ENCODE peak calls at places on chromosomes 7 and 10, in six cellular contexts. G is SK-MEL-5, E is AG10803, X is hepatocyte, W is cardiac fibroblast, U is PC-9. J is an unnamed sample.

GRCh38 chr7:91651986-91652385 is 228.5 kb downstream of the MTERF1 start:
- DNase-seq in W (no peak), G (no peak), X (no peak), U (no peak), E (no peak), J (no peak)

GRCh38 chr10:71252195-71252594 is 39.8 kb downstream of the UNC5B start:
- DNase-seq in U (peak; percentile 79), E (no peak), W (no peak), X (peak; percentile 66), G (no peak), J (no peak)

GRCh38 chr10:63977329-63977923 is 456.2 kb downstream of the REEP3 start:
- DNase-seq in W (peak; percentile 57), G (peak; percentile 74), E (peak; percentile 34), X (peak; percentile 60), U (no peak), J (no peak)

GRCh38 chr7:20783716-20784310 is 2.9 kb downstream of the SP8 start:
- DNase-seq in X (peak; percentile 66), E (peak; percentile 11), W (no peak), U (no peak), G (no peak), J (no peak)

GRCh38 chr10:102660891-102661613 is 16.8 kb downstream of the TRIM8 start:
- DNase-seq in W (peak; percentile 74), G (no peak), X (peak; percentile 65), E (peak; percentile 84), U (no peak), J (no peak)

GRCh38 chr7:70361821-70362220 is 763.5 kb downstream of the AUTS2 start:
- DNase-seq in U (no peak), G (no peak), X (no peak), W (no peak), E (no peak), J (no peak)

GRCh38 chr7:127770870-127771269 is 118.9 kb downstream of the SND1 start:
- DNase-seq in U (no peak), W (peak; percentile 67), G (peak; percentile 22), E (peak; percentile 80), X (no peak), J (no peak)

GRCh38 chr10:86968994-86969355 is 693 bp downstream of the ADIRF start:
- DNase-seq in X (no peak), U (no peak), E (no peak), W (no peak), G (no peak), J (no peak)

GRCh38 chr10:48543445-48543844 is 61.4 kb downstream of the ARHGAP22 start:
- DNase-seq in U (no peak), G (no peak), E (no peak), X (no peak), W (no peak), J (no peak)

GRCh38 chr10:58266003-58266825 is 1.5 kb downstream of the IPMK start:
- DNase-seq in U (peak; percentile 70), E (peak; percentile 66), W (peak; percentile 85), G (peak; percentile 13), X (peak; percentile 55), J (no peak)

GRCh38 chr10:80581469-80581835 is 43.8 kb downstream of the SH2D4B start:
- DNase-seq in W (no peak), X (no peak), E (no peak), U (no peak), G (no peak), J (no peak)

GRCh38 chr10:75403144-75404022 is 1.8 kb upstream of the ZNF503 start:
- DNase-seq in X (peak; percentile 77), G (no peak), E (peak; percentile 28), W (peak; percentile 21), U (peak; percentile 52), J (no peak)

GRCh38 chr10:77926566-77927342 is at the start of gene DLG5:
- DNase-seq in X (peak; percentile 80), U (no peak), G (peak; percentile 42), W (peak; percentile 56), E (peak; percentile 72), J (no peak)